ENCODE peak calls at places on chromosomes 13 and 19, in four cellular contexts. Y, C, J and B are unnamed samples.

GRCh38 chr13:112467236-112467635 is 91.1 kb downstream of the SPACA7 start:
- DNase-seq in Y (no peak), C (no peak), J (no peak), B (no peak)

GRCh38 chr13:52706074-52706473 is 33.5 kb downstream of the CNMD start:
- DNase-seq in Y (no peak), C (no peak), J (no peak), B (no peak)

GRCh38 chr19:34662919-34663318 is 14.0 kb downstream of the SCGB2B2 start:
- DNase-seq in Y (no peak), C (no peak), J (peak), B (peak)

GRCh38 chr13:110525328-110526319 is 35.9 kb downstream of the RAB20 start:
- DNase-seq in Y (peak), C (no peak), J (peak), B (no peak)

GRCh38 chr19:46478356-46478986 is 7.1 kb upstream of the PNMA8A start:
- DNase-seq in Y (no peak), C (no peak), J (no peak), B (peak)

GRCh38 chr19:30116530-30116929 is 174.5 kb downstream of the URI1 start:
- DNase-seq in Y (no peak), C (no peak), J (no peak), B (no peak)

GRCh38 chr13:37344051-37344450 is 238.6 kb upstream of the CSNK1A1L start:
- DNase-seq in Y (no peak), C (no peak), J (no peak), B (no peak)

GRCh38 chr19:7533281-7533819 is 2.2 kb upstream of the PNPLA6 start:
- DNase-seq in Y (peak), C (no peak), J (no peak), B (peak)

GRCh38 chr13:46675016-46675415 is 121.9 kb downstream of the ESD start:
- DNase-seq in Y (no peak), C (no peak), J (peak), B (no peak)

GRCh38 chr19:1956868-1957492 is 16.0 kb downstream of the CSNK1G2 start:
- DNase-seq in Y (peak), C (no peak), J (no peak), B (peak)

GRCh38 chr13:44040070-44040753 is 160.5 kb downstream of the LACC1 start:
- DNase-seq in Y (no peak), C (no peak), J (no peak), B (no peak)